ENCODE peak calls at places on chromosomes 4 and X, in four cellular contexts. K, C, M and F are unnamed samples. For H3K27me3 and H3K36me3, the result is how much of the 10 kb centered on the place peaks cover.

GRCh38 chrX:40092808-40093435 is 4.8 kb downstream of the BCOR start:
- DNase-seq in K (no peak), C (no peak), M (no peak), F (no peak)

GRCh38 chr4:108433832-108434231 is 186.5 kb upstream of the RPL34 start:
- DNase-seq in K (no peak), C (peak), M (no peak), F (peak)

GRCh38 chr4:47442980-47443379 is 20.5 kb downstream of the COMMD8 start:
- DNase-seq in K (no peak), C (no peak), M (no peak), F (no peak)

GRCh38 chrX:9312922-9313867 is 151.7 kb upstream of the TBL1X start:
- DNase-seq in K (no peak), C (peak), M (no peak), F (no peak)

GRCh38 chrX:20742106-20742505 is 475.4 kb upstream of the RPS6KA3 start:
- DNase-seq in K (no peak), C (no peak), M (no peak), F (no peak)

GRCh38 chr4:82798168-82799005 is at the start of gene SCD5:
- DNase-seq in K (peak), C (peak), M (peak), F (peak)

GRCh38 chrX:10574663-10575062 is 45.7 kb downstream of the MID1 start:
- DNase-seq in K (no peak), C (no peak), M (no peak), F (no peak)

GRCh38 chr4:140686799-140687198 is 69.4 kb downstream of the TBC1D9 start:
- DNase-seq in K (no peak), C (no peak), M (no peak), F (peak)

GRCh38 chr4:100828364-100828763 is 310.5 kb upstream of the EMCN start:
- DNase-seq in K (no peak), C (no peak), M (no peak), F (no peak)

GRCh38 chrX:111507931-111508330 is 3.5 kb upstream of the SERTM2 start:
- DNase-seq in K (no peak), C (no peak), M (no peak), F (no peak)

GRCh38 chrX:47587906-47588735 is 5.9 kb downstream of the TIMP1 start:
- DNase-seq in K (peak), C (no peak), M (no peak), F (no peak)

GRCh38 chr4:17721496-17722360 is 59.7 kb downstream of the FAM184B start:
- DNase-seq in K (no peak), C (no peak), M (no peak), F (peak)

GRCh38 chr4:123822353-123822752 is 425.8 kb downstream of the SPRY1 start:
- DNase-seq in K (no peak), C (no peak), M (no peak), F (no peak)

GRCh38 chr4:121256887-121257426 is 92.8 kb upstream of the TNIP3 start:
- DNase-seq in K (no peak), C (no peak), M (no peak), F (no peak)

GRCh38 chrX:82218361-82218760 is 1016.5 kb downstream of the SH3BGRL start:
- DNase-seq in K (no peak), C (no peak), M (peak), F (peak)

GRCh38 chr4:25552580-25553271 is 102.9 kb upstream of the SLC34A2 start:
- DNase-seq in K (no peak), C (no peak), M (no peak), F (no peak)

GRCh38 chrX:46912098-46912672 is at the start of gene JADE3:
- DNase-seq in K (peak), C (no peak), M (peak), F (peak)

GRCh38 chr4:152556283-152556682 is 20.4 kb upstream of the FBXW7 start:
- DNase-seq in K (no peak), C (no peak), M (no peak), F (no peak)

GRCh38 chr4:152554742-152555141 is 18.9 kb upstream of the FBXW7 start:
- DNase-seq in K (no peak), C (no peak), M (no peak), F (no peak)

GRCh38 chr4:152559641-152560040 is 23.7 kb upstream of the FBXW7 start:
- DNase-seq in K (no peak), C (no peak), M (no peak), F (no peak)

DNA sequence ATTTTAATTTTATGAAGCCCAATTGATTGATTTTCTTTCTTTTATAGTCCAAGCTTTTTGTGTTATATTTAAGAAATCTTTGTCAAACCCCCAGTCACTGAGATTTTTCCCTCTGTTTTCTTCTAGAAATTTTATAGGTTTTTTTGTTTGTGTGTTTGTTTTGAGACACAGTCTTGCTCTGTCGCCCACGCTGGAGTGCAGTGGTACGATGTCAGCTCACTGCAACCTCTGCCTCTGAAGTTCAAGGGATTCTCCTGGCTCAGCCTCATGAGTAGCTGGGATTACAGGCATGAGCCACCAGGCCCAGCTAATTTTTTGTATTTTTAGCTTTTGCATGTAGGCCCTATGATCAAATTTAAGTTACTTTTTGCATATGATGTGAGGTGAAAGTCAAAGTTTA is 20.9 kb upstream of the FBXW7 start:
- DNase-seq in K (no peak), C (no peak), M (no peak), F (no peak)
- H3K4me3 ChIP-seq in K (no peak), C (no peak), M (peak), F (no peak)

DNA sequence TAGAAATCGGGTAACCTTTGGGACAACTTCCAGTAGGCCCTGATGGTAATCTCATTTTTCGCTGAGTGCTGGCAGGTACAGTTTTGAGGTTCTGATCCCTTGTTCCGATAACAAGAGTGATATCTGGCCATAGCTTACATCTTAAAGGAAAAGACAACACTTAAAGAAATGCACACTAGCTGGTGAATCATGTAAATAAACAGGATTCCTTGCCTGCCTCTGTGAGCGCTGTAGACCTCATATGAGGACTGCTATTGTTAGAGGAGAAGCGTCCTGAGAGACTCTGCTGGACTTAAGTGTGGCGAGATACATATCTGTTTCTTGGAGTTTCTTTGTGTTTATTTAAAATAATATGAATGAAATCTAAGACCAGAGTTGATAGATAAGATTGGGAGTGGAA is 149.3 kb upstream of the SLC4A4 start:
- DNase-seq in K (no peak), C (no peak), M (no peak), F (peak)
- H3K27me3 ChIP-seq in K (under half), C (under half), M (under half), F (under half)

GRCh38 chr4:128856246-128856645 is 46.7 kb downstream of the JADE1 start:
- DNase-seq in K (no peak), C (no peak), M (no peak), F (no peak)
- H3K36me3 ChIP-seq in K (half or more), C (under half), M (under half), F (half or more)

GRCh38 chr4:144787365-144788263 is 141.7 kb downstream of the HHIP start:
- DNase-seq in K (no peak), C (no peak), M (no peak), F (peak)
- H3K4me3 ChIP-seq in K (no peak), C (no peak), M (no peak), F (peak)